ENCODE peak calls at places on chromosome 5, in eight cellular contexts. Q, H, S, L, J, N, Y and R are unnamed samples.

GRCh38 chr5:80745490-80745889 is 90.7 kb upstream of the DHFR start:
- DNase-seq in Q (no peak), H (no peak), S (no peak), L (no peak), J (no peak), N (no peak), Y (no peak), R (no peak)

GRCh38 chr5:100901851-100902341 is 1.2 kb downstream of the ST8SIA4 start:
- DNase-seq in Q (no peak), H (peak; percentile 86), S (no peak), L (no peak), J (no peak), N (no peak), Y (no peak), R (no peak)

GRCh38 chr5:178535299-178536175 is 54.7 kb downstream of the COL23A1 start:
- DNase-seq in Q (no peak), H (no peak), S (no peak), L (peak; percentile 15), J (no peak), N (no peak), Y (no peak), R (no peak)

GRCh38 chr5:16160706-16161105 is 18.9 kb downstream of the MARCHF11 start:
- DNase-seq in Q (peak; percentile 2), H (peak; percentile 47), S (peak; percentile 12), L (peak; percentile 55), J (peak; percentile 60), N (no peak), Y (no peak), R (peak; percentile 40)

GRCh38 chr5:147818290-147818689 is 13.2 kb downstream of the SPINK1 start:
- DNase-seq in Q (no peak), H (no peak), S (no peak), L (no peak), J (no peak), N (no peak), Y (no peak), R (no peak)

GRCh38 chr5:115179959-115180709 is 10.4 kb upstream of the TRIM36 start:
- DNase-seq in Q (no peak), H (peak; percentile 33), S (no peak), L (no peak), J (no peak), N (no peak), Y (peak; percentile 94), R (no peak)

GRCh38 chr5:60844429-60844890 is 391 bp upstream of the ELOVL7 start:
- DNase-seq in Q (no peak), H (no peak), S (peak; percentile 16), L (no peak), J (peak; percentile 5), N (no peak), Y (no peak), R (no peak)

GRCh38 chr5:73189816-73190451 is 16.9 kb downstream of the TMEM174 start:
- DNase-seq in Q (no peak), H (no peak), S (no peak), L (no peak), J (no peak), N (no peak), Y (no peak), R (no peak)

GRCh38 chr5:29134418-29134817 is 2059.1 kb upstream of the CDH6 start:
- DNase-seq in Q (no peak), H (no peak), S (no peak), L (peak; percentile 56), J (no peak), N (no peak), Y (no peak), R (no peak)

GRCh38 chr5:90875456-90875855 is 316.9 kb downstream of the ADGRV1 start:
- DNase-seq in Q (no peak), H (no peak), S (no peak), L (no peak), J (no peak), N (no peak), Y (no peak), R (no peak)

GRCh38 chr5:78508231-78508765 is 140.3 kb downstream of the LHFPL2 start:
- DNase-seq in Q (no peak), H (no peak), S (no peak), L (peak; percentile 22), J (peak; percentile 60), N (no peak), Y (no peak), R (no peak)

DNA sequence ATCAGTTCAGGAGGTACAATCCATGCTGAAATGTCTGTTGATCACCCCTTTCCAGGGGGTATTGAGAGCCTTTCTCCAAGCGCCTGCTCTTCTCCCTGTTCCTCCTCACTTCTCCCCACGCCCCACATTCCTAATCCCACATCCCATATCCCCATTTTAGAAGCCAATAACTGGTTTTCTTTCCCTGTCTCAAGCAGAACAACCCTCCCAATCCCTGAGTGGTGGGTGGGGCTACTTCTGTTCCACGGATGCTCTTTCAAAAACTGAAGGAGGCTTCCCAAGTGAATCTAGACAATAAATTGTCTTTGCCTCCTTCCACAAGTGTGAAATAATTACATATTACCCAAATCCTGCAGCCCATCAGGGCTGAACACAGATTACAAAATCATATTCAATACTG is 77.0 kb upstream of the SEMA6A start:
- DNase-seq in Q (no peak), H (no peak), S (no peak), L (no peak), J (no peak), N (no peak), Y (no peak), R (no peak)
- H3K9ac ChIP-seq in Q (no peak overlapping the region), H (no peak overlapping the region), S (no peak overlapping the region), L (no peak overlapping the region), J (no peak overlapping the region), N (no peak overlapping the region), Y (no peak overlapping the region), R (no peak overlapping the region)

GRCh38 chr5:14145356-14146334 is 2.5 kb downstream of the TRIO start:
- DNase-seq in Q (no peak), H (no peak), S (no peak), L (no peak), J (no peak), N (no peak), Y (no peak), R (no peak)

GRCh38 chr5:14143509-14143842 is 334 bp downstream of the TRIO start:
- DNase-seq in Q (no peak), H (no peak), S (no peak), L (peak; percentile 74), J (no peak), N (no peak), Y (no peak), R (no peak)

GRCh38 chr5:14144586-14145355 is 1.6 kb downstream of the TRIO start:
- DNase-seq in Q (peak; percentile 76), H (peak; percentile 73), S (peak; percentile 52), L (peak; percentile 23), J (no peak), N (no peak), Y (peak; percentile 83), R (no peak)

GRCh38 chr5:14142856-14143508 is at the start of gene TRIO:
- DNase-seq in Q (no peak), H (peak; percentile 94), S (peak; percentile 77), L (peak; percentile 94), J (peak; percentile 81), N (peak; percentile 85), Y (peak; percentile 97), R (peak; percentile 69)

DNA sequence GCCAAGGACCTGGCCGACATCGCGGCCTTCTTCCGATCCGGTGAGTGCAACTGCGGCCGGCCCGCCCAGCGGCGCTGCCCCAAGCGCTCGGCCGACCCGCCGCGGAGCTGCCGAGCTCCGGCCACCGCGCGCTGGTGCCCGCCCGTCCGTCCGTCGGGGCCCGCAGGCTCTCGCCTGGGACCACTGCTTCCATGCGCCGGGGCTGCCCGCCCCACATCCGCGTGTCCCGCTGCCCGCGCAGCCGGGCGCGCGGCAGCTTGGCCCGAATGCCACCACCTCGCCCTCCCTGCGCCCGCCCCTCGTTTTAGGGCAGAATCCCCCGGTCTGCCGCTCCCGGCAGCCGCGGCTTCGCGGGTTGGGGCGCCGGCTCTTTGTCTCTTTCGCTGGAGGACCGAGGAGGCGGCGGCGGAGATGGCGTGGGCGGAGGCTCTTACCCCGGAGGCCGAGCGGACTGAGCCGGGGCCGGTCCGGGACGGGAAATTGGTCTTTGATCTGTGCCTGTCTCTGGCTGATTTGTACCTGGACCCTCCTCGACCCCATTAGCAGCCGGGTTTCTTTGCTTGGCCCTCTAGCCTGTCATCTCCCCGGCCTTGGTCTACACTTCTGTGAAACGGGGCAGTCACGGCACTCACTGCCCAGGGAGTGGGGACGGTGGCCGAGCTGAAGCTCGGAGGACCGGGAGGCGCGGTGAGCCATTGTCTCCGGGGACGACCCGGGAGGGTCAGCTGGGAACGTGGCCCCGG is 872 bp downstream of the TRIO start:
- DNase-seq in Q (no peak), H (no peak), S (no peak), L (peak; percentile 24), J (no peak), N (no peak), Y (peak; percentile 68), R (no peak)
- TF ChIP-seq POLR2AphosphoS5 in Q (no peak), H (peak; percentile 58), S (no peak), L (no peak), J (no peak), N (no peak), Y (no peak), R (no peak)

DNA sequence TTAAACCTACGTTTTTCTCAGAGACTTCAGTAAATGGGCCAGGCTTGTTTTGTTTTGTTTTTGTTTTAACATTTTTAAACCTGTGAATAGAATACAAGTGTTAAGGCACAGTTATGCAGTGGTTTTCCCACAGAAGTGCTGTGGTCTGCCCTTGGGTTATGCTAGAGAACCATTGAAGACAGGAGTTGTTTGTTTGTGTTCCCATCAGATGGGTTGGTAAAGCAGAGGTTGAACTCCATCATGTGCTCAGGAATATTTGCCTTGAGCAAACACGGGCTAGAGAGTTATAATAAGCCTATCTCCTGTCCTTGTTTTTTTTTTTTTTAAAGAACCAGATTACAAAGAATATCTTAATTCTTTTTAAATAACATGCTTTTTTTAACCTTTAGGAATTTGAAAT is 28.5 kb downstream of the RHOBTB3 start:
- DNase-seq in Q (no peak), H (peak; percentile 27), S (no peak), L (no peak), J (peak; percentile 95), N (no peak), Y (no peak), R (no peak)
- H3K9ac ChIP-seq in Q (no peak overlapping the region), H (peak overlapping the region; percentile 73), S (no peak overlapping the region), L (no peak overlapping the region), J (no peak overlapping the region), N (no peak overlapping the region), Y (no peak overlapping the region), R (peak overlapping the region; percentile 2)

GRCh38 chr5:87340716-87341115 is 72.0 kb downstream of the CCNH start:
- DNase-seq in Q (peak; percentile 90), H (peak; percentile 41), S (no peak), L (no peak), J (no peak), N (no peak), Y (peak; percentile 7), R (no peak)
- TF ChIP-seq POLR2AphosphoS5 in Q (no peak), H (no peak), S (no peak), L (no peak), J (no peak), N (no peak), Y (no peak), R (no peak)

DNA sequence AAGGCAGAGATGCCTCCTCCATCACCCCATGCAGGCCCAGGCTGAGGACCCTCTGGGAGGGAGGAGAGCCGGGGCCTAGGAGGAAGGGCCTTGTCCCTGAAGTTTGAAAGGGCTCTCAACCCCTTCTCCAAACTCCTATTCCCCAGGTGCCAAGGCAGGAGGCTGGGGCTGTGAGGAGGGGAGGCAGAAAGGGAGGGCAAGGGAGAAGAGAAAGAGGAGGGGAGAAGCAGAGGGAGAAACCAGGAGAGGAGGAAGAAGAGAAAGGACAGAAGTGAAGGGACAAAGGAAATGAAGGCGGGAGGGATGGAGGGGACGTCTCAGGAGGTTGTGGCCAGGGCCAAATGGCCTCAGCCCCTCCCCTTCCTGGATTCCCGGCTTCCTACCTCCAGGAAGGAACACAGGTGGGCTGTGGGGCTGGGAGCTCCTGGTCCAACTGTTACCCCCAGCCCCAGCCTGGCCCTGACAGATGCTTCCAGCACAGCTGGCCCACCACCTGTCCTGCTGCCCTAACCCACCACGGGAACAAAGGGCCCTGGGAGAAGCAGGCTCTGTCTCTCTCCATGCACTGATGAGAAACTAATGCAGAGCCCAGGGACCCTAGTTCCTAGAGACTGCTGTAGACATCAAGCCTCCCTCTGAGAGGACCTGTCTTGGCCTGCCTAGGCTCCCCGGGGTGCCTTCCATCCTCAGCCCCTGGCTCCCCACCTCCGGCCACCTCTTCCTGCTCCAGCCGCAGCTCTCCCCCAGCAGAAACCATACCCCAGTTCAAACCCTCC is 3.5 kb downstream of the DBN1 start:
- DNase-seq in Q (no peak), H (no peak), S (no peak), L (no peak), J (no peak), N (no peak), Y (no peak), R (no peak)
- H3K9ac ChIP-seq in Q (no peak overlapping the region), H (no peak overlapping the region), S (no peak overlapping the region), L (no peak overlapping the region), J (no peak overlapping the region), N (no peak overlapping the region), Y (peak overlapping the region; percentile 46), R (no peak overlapping the region)